ENCODE peak calls at places on chromosomes 11 and 22, in four cellular contexts. H is mammary epithelial cell; U is effector memory CD4-positive, alpha-beta T cell; K is tibial artery. Y is an unnamed sample.

GRCh38 chr11:65426839-65427690 is 4.5 kb downstream of the NEAT1 start:
- DNase-seq in K (peak), U (peak), H (no peak), Y (peak)

GRCh38 chr11:76644591-76644990 is 26.0 kb downstream of the LRRC32 start:
- DNase-seq in U (no peak), K (no peak), H (peak), Y (peak)

GRCh38 chr22:45332001-45332400 is 22.3 kb downstream of the FAM118A start:
- DNase-seq in U (no peak), K (no peak), H (no peak), Y (no peak)

GRCh38 chr11:38296211-38296776 is 1698.3 kb upstream of the RAG2 start:
- DNase-seq in K (peak), U (no peak), H (no peak), Y (no peak)

GRCh38 chr11:90197377-90197776 is 25.5 kb downstream of the CHORDC1 start:
- DNase-seq in K (no peak), U (no peak), H (no peak), Y (no peak)

GRCh38 chr22:37045958-37046357 is 5.6 kb upstream of the KCTD17 start:
- DNase-seq in K (no peak), U (no peak), H (no peak), Y (no peak)

GRCh38 chr22:39592104-39593060 is 21.8 kb downstream of the CACNA1I start:
- DNase-seq in K (no peak), U (no peak), H (peak), Y (peak)

GRCh38 chr11:36131719-36132349 is 157.4 kb downstream of the COMMD9 start:
- DNase-seq in U (no peak), K (peak), H (no peak), Y (peak)

GRCh38 chr22:27163162-27164137 is 506.1 kb downstream of the MIAT start:
- DNase-seq in K (no peak), H (no peak), U (no peak), Y (no peak)

GRCh38 chr11:35006389-35007128 is 90.1 kb downstream of the PDHX start:
- DNase-seq in K (no peak), H (no peak), U (peak), Y (no peak)

GRCh38 chr22:24973867-24974266 is 21.4 kb downstream of the KIAA1671 start:
- DNase-seq in K (no peak), H (no peak), U (no peak), Y (no peak)

GRCh38 chr11:69697861-69698260 is 6.0 kb downstream of the FGF19 start:
- DNase-seq in H (no peak), U (no peak), K (peak), Y (no peak)

GRCh38 chr22:43152001-43152354 is 619 bp downstream of the TSPO start:
- DNase-seq in K (no peak), U (no peak), H (peak), Y (no peak)

GRCh38 chr22:39651783-39652058 is 81.2 kb downstream of the CACNA1I start:
- DNase-seq in U (no peak), K (no peak), H (no peak), Y (no peak)

GRCh38 chr11:13008625-13009475 is at the start of gene RASSF10:
- DNase-seq in H (peak), K (no peak), U (no peak), Y (no peak)

GRCh38 chr22:11598492-11599440 is 3929.2 kb upstream of the OR11H1 start:
- DNase-seq in H (no peak), U (no peak), K (no peak), Y (no peak)

GRCh38 chr11:17595526-17596309 is 48.7 kb downstream of the OTOG start:
- DNase-seq in U (no peak), K (peak), H (no peak), Y (peak)

GRCh38 chr11:67238894-67239794 is 27.1 kb upstream of the GRK2 start:
- DNase-seq in K (no peak), H (peak), U (no peak), Y (no peak)

GRCh38 chr11:95084509-95084908 is 5.1 kb upstream of the ENDOD1 start:
- DNase-seq in K (no peak), U (no peak), H (peak), Y (no peak)

GRCh38 chr22:34111210-34111824 is 191.0 kb upstream of the LARGE1 start:
- DNase-seq in K (no peak), U (no peak), H (peak), Y (peak)

GRCh38 chr11:100827934-100828661 is 141.0 kb downstream of the ARHGAP42 start:
- DNase-seq in U (no peak), H (peak), K (no peak), Y (no peak)

GRCh38 chr11:11982975-11983374 is 25.5 kb downstream of the DKK3 start:
- DNase-seq in H (no peak), U (no peak), K (no peak), Y (no peak)
- H3K27ac ChIP-seq in H (no peak), U (no peak), K (peak), Y (no peak)

DNA sequence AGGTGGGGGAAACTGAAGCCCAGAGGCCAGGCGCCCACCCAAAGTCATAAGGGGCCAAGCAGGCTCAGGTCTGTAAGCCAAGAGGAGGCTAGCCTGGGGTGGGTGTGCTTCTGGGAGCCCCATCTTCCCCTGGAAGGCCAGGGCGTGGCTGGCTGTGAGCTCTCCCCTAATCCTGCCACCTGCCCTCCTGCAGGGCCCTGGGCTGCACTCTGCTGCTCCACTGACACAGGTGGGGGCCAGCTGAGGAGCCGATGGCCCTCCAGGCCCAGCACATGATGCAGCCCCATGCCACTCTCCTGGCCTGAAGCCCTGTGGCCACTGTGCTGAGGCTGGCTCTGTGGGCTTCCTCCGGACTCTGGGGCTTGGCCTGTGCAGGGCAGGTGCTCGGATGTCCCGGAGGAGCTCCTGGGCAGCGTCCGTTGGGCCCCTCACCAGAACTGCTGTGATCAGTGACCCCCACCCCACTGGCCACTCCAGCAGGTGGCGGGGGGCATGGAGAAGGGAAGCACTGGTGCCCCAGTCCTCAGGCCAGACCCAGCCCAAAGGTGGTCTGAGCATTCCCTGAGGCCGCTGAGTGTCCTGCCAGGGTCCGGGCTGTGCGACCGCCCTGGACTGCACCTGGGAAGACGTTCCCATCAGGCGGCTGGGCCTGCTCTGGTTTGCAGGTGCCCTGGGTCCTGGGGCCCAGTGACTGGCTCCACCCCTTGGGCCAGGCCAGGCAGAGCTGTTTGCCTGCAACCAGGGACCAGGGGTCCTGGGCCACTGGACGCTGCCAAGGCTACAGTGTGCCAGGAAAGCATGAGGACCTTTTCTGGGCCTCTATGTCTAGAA is 8.5 kb downstream of the PIM3 start:
- DNase-seq in K (peak), H (no peak), U (no peak), Y (peak)
- H3K27ac ChIP-seq in K (peak), H (no peak), U (no peak), Y (no peak)

DNA sequence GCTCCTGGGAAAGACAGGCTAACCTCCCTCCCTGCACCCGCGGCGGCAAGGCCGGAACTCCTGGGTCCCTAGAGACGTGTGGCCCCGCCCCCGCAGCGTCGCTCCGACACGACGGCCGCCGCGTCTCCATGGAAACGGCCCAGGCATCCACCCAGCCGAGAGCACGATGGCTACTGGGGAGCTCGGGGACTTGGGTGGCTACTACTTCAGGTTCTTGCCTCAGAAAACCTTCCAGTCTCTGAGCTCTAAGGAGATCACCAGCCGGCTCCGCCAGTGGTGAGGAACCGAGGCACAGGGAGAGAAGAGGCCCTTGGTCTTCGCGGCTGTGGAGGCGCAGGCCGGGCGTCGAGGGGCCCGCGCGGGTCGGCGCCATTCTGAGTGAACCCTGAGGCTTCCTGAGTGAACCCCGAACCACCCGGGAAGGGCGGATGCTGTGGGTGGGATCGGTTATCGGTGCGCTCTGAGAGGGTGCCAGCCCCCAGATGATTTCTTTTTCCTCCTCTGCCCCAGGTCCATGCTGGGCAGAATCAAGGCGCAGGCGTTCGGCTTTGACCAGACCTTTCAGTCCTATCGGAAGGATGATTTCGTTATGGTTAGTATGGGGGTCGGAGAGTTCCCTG is at the start of gene CFAP300:
- DNase-seq in U (peak), H (peak), K (peak), Y (peak)
- H3K27ac ChIP-seq in U (no peak), H (peak), K (peak), Y (peak)

GRCh38 chr11:46129133-46129532 is 7.9 kb upstream of the PHF21A start:
- DNase-seq in H (no peak), U (no peak), K (no peak), Y (no peak)

GRCh38 chr11:46122955-46123354 is 1.7 kb upstream of the PHF21A start:
- DNase-seq in K (no peak), U (no peak), H (peak), Y (no peak)

GRCh38 chr11:46125284-46125683 is 4.0 kb upstream of the PHF21A start:
- DNase-seq in K (no peak), H (no peak), U (no peak), Y (no peak)

GRCh38 chr11:46130286-46130937 is 9.2 kb upstream of the PHF21A start:
- DNase-seq in U (no peak), K (no peak), H (no peak), Y (no peak)

DNA sequence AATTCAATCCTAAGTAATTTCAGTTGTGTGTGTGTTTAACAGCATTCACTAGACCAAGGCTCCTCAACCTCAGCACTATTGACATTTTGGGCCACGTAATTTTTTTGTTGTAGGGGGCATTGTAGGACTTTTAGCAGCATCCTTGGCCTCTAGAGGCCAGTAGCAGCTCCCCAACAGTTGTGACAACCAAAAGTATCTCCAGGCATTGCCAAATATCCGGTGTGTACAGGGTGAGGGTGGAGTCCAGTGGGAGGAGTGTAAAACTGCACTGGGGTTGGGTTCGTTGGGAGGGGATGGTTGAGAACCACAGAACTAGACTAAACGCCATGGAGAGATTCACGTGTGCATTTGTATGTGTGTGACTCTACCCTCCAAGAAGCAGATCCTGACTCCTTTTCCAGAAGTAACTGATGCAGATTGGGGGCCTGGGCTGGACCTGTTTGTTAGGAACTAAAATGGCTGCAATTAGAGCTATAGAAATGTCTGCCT is 5.9 kb upstream of the PHF21A start:
- DNase-seq in U (peak), H (peak), K (no peak), Y (no peak)
- H3K27ac ChIP-seq in U (no peak), H (no peak), K (no peak), Y (no peak)

GRCh38 chr11:129323896-129324522 is 51.6 kb upstream of the BARX2 start:
- DNase-seq in U (no peak), H (no peak), K (no peak), Y (no peak)
- H3K27ac ChIP-seq in U (no peak), H (no peak), K (no peak), Y (no peak)

GRCh38 chr22:38299758-38300157 is 17.5 kb downstream of the CSNK1E start:
- DNase-seq in K (no peak), U (no peak), H (no peak), Y (no peak)

GRCh38 chr22:38300197-38300945 is 16.9 kb downstream of the CSNK1E start:
- DNase-seq in U (no peak), K (no peak), H (no peak), Y (no peak)

GRCh38 chr22:38296372-38296771 is 20.9 kb downstream of the CSNK1E start:
- DNase-seq in H (peak), K (no peak), U (no peak), Y (no peak)

GRCh38 chr22:38298312-38299000 is 18.8 kb downstream of the CSNK1E start:
- DNase-seq in K (no peak), U (no peak), H (peak), Y (no peak)

GRCh38 chr22:38299001-38299651 is 18.1 kb downstream of the CSNK1E start:
- DNase-seq in K (no peak), H (peak), U (no peak), Y (no peak)
- H3K27ac ChIP-seq in K (no peak), H (peak), U (no peak), Y (no peak)

Y was measured in ovary.